ENCODE peak calls at places on chromosomes 3 and 15, in seven cellular contexts. K, G, I, O, Z, Q and B are unnamed samples.

GRCh38 chr3:197468866-197469382 is 86.8 kb downstream of the BDH1 start:
- DNase-seq in G (no peak), K (no peak), I (no peak), Q (no peak), Z (no peak), O (no peak), B (no peak)

GRCh38 chr15:81385110-81386076 is 11.4 kb upstream of the TMC3 start:
- DNase-seq in O (no peak), Z (no peak), Q (no peak), K (no peak), G (no peak), I (no peak), B (no peak)

GRCh38 chr3:50817756-50818518 is 143.2 kb downstream of the DOCK3 start:
- DNase-seq in I (no peak), G (no peak), Q (no peak), Z (no peak), K (no peak), O (no peak), B (no peak)

GRCh38 chr15:73321496-73322344 is 47.0 kb downstream of the HCN4 start:
- DNase-seq in G (no peak), Z (no peak), O (no peak), Q (no peak), K (no peak), I (no peak), B (no peak)

GRCh38 chr3:187740446-187741399 is 4.5 kb downstream of the BCL6 start:
- DNase-seq in Z (peak), G (peak), I (peak), Q (no peak), O (peak), K (peak), B (peak)

GRCh38 chr3:58152225-58153015 is 58.4 kb downstream of the DNASE1L3 start:
- DNase-seq in G (no peak), Q (no peak), I (no peak), K (no peak), O (no peak), Z (no peak), B (no peak)

GRCh38 chr15:88542342-88542733 is 4.1 kb downstream of the DET1 start:
- DNase-seq in Z (no peak), O (no peak), Q (no peak), K (no peak), I (no peak), G (no peak), B (no peak)

GRCh38 chr3:140505256-140505655 is 172.6 kb upstream of the TRIM42 start:
- DNase-seq in I (no peak), Q (no peak), Z (no peak), K (no peak), O (no peak), G (no peak), B (no peak)

GRCh38 chr3:160641675-160642330 is 35.2 kb upstream of the ARL14 start:
- DNase-seq in G (no peak), Q (no peak), O (no peak), I (no peak), K (no peak), Z (no peak), B (no peak)

GRCh38 chr15:60006203-60006782 is 2.2 kb downstream of the FOXB1 start:
- DNase-seq in Z (no peak), I (peak), K (no peak), G (peak), O (peak), Q (no peak), B (no peak)

GRCh38 chr3:121970047-121970446 is 52.0 kb downstream of the ILDR1 start:
- DNase-seq in K (no peak), I (no peak), O (no peak), Z (no peak), Q (no peak), G (no peak), B (no peak)

GRCh38 chr15:67331676-67332075 is 77.1 kb downstream of the IQCH start:
- DNase-seq in G (no peak), I (no peak), O (no peak), Z (no peak), K (peak), Q (no peak), B (no peak)

GRCh38 chr15:71325461-71325860 is 210.2 kb downstream of the THSD4 start:
- DNase-seq in Z (no peak), O (no peak), G (no peak), I (no peak), Q (no peak), K (no peak), B (no peak)

GRCh38 chr3:130662407-130663028 is 84.1 kb downstream of the PIK3R4 start:
- DNase-seq in G (no peak), O (no peak), Z (no peak), K (no peak), I (no peak), Q (no peak), B (no peak)

GRCh38 chr3:65785065-65785645 is 253.6 kb downstream of the MAGI1 start:
- DNase-seq in G (peak), I (no peak), Z (no peak), Q (peak), O (no peak), K (no peak), B (no peak)

GRCh38 chr15:49471733-49472132 is 48.7 kb downstream of the FGF7 start:
- DNase-seq in I (no peak), G (no peak), K (no peak), Z (no peak), O (no peak), Q (no peak), B (no peak)

GRCh38 chr3:197734667-197735318 is 1.9 kb downstream of the RUBCN start:
- DNase-seq in K (no peak), Z (no peak), G (no peak), O (no peak), Q (no peak), I (no peak), B (no peak)

GRCh38 chr3:189406148-189406547 is 225.0 kb upstream of the TP63 start:
- DNase-seq in O (no peak), Q (no peak), Z (no peak), G (no peak), I (no peak), K (no peak), B (no peak)

GRCh38 chr15:75193272-75193671 is 8.4 kb upstream of the C15orf39 start:
- DNase-seq in K (no peak), O (no peak), Q (no peak), G (no peak), I (no peak), Z (no peak), B (no peak)

GRCh38 chr3:48199117-48199516 is 10.9 kb upstream of the CDC25A start:
- DNase-seq in K (no peak), G (no peak), I (no peak), O (no peak), Z (no peak), Q (no peak), B (no peak)

GRCh38 chr15:96334017-96334704 is 3.7 kb downstream of the NR2F2 start:
- DNase-seq in Z (no peak), Q (no peak), O (no peak), G (no peak), K (peak), I (no peak), B (no peak)

GRCh38 chr3:173502983-173503568 is 105.5 kb downstream of the NLGN1 start:
- DNase-seq in Z (no peak), O (no peak), G (no peak), I (no peak), K (no peak), Q (no peak), B (no peak)

GRCh38 chr15:56613826-56614225 is 119.5 kb downstream of the ZNF280D start:
- DNase-seq in G (no peak), Q (no peak), Z (no peak), O (no peak), I (no peak), K (no peak), B (no peak)

GRCh38 chr3:115903843-115904242 is 280.5 kb downstream of the GAP43 start:
- DNase-seq in G (no peak), O (no peak), Z (no peak), I (no peak), Q (no peak), K (no peak), B (no peak)

GRCh38 chr15:31308185-31308639 is 18.4 kb upstream of the KLF13 start:
- DNase-seq in Z (no peak), G (no peak), I (no peak), K (no peak), Q (no peak), O (no peak), B (no peak)

GRCh38 chr15:42999201-42999779 is 78.7 kb upstream of the TTBK2 start:
- DNase-seq in O (no peak), Q (no peak), K (no peak), I (no peak), G (no peak), Z (no peak), B (no peak)